ENCODE peak calls at places on chromosome 19, in seven cellular contexts. B, F, Q, J, D, X and Z are unnamed samples.
A peak's percentile ranks its signal among the peaks of the same experiment; 100 is the strongest.

GRCh38 chr19:19162495-19162894 is 7.6 kb downstream of the MEF2B start:
- DNase-seq in B (no peak), F (no peak), Q (no peak), J (no peak), D (no peak), X (no peak), Z (no peak)

GRCh38 chr19:7751157-7751783 is 3.9 kb upstream of the CD209 start:
- DNase-seq in B (no peak), F (peak; percentile 17), Q (no peak), J (no peak), D (no peak), X (no peak), Z (no peak)

GRCh38 chr19:7888145-7888825 is at the start of gene LRRC8E:
- DNase-seq in B (no peak), F (peak; percentile 87), Q (peak; percentile 78), J (peak; percentile 89), D (peak; percentile 79), X (peak; percentile 77), Z (peak; percentile 85)

GRCh38 chr19:41521860-41522555 is 54.0 kb upstream of the CEACAM21 start:
- DNase-seq in B (no peak), F (no peak), Q (no peak), J (no peak), D (no peak), X (peak; percentile 33), Z (no peak)

GRCh38 chr19:15251749-15252397 is 19.6 kb upstream of the EPHX3 start:
- DNase-seq in B (peak; percentile 56), F (peak; percentile 55), Q (peak; percentile 74), J (peak; percentile 85), D (peak; percentile 33), X (no peak), Z (peak; percentile 78)

GRCh38 chr19:17720487-17720839 is 1.2 kb downstream of the MAP1S start:
- DNase-seq in B (no peak), F (no peak), Q (no peak), J (no peak), D (no peak), X (peak; percentile 32), Z (no peak)

GRCh38 chr19:16076958-16077611 is 790 bp downstream of the TPM4 start:
- DNase-seq in B (peak; percentile 64), F (no peak), Q (peak; percentile 50), J (peak; percentile 57), D (peak; percentile 55), X (peak; percentile 61), Z (no peak)

GRCh38 chr19:42281175-42282035 is 12.4 kb downstream of the CIC start:
- DNase-seq in B (peak; percentile 61), F (no peak), Q (peak; percentile 54), J (peak; percentile 81), D (no peak), X (peak; percentile 50), Z (peak; percentile 56)

GRCh38 chr19:41310031-41310831 is at the start of gene CCDC97:
- DNase-seq in B (peak; percentile 70), F (peak; percentile 78), Q (peak; percentile 87), J (peak; percentile 94), D (peak; percentile 89), X (peak; percentile 90), Z (peak; percentile 95)

GRCh38 chr19:15621801-15622200 is 6.8 kb downstream of the CYP4F8 start:
- DNase-seq in B (no peak), F (no peak), Q (no peak), J (no peak), D (no peak), X (no peak), Z (no peak)

GRCh38 chr19:34432797-34433196 is 4.6 kb downstream of the UBA2 start:
- DNase-seq in B (peak; percentile 43), F (no peak), Q (no peak), J (no peak), D (no peak), X (no peak), Z (no peak)

DNA sequence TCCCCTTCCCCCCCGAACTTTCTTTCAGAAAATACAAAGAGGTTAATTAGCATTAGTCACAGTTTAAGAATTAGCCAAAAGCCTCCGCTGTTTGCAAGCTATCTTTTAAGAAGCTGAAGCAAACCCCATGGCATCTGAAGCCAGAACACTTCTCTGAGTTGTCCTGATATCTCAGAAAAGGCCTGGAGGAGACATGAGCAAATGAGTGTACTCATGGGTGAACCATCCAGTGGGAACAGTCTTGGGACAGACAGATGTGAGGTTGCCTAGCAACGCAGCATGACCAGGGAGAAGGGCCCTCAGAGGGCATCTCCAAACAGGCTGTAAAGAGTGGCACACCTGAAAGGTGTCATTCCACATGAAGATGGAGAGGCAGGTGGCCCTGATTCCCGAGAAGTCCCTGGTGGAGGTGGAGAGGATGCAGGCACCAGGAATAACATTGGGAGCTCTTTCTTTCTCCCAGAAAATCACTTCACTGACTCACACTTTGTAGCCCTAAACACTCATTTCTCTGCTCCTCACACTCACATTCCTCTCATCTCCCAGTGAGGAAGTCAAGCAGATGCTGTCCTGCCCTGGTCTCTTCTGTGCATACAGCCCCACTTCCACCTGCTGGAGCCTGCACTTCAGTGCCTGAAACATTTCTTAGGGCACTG is 87.0 kb upstream of the TSHZ3 start:
- DNase-seq in B (no peak), F (no peak), Q (no peak), J (no peak), D (no peak), X (no peak), Z (no peak)
- TF ChIP-seq CTCF in B (no peak), F (no peak), Q (no peak), J (no peak), D (no peak), X (no peak), Z (no peak)

DNA sequence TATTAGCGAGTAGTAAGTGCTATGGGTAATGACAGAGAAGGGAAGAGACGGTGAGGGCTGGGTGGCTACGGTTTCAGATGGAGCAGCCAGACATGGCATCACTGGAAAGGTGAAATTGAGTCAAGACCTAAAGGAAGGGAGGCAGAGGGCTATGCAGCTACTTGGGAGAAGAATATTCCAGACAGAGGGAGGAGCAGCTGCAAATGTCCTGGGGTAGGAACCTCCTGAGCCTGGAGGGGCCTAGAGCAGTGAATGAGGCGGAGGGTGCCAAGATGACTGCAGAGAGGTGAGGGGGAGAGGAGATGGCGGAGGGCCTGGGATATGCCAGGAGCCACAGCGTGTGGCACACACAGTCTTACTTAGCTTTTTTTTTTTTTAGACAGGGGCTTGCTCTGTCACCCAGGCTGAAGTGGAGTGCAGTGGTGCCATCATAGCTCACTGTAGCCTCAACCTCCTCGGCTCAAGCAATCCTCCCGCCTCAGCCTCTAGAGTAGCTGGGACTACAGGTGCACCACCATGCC is 21.1 kb downstream of the PLEKHF1 start:
- DNase-seq in B (no peak), F (no peak), Q (no peak), J (no peak), D (no peak), X (no peak), Z (no peak)
- H3K27ac ChIP-seq in B (peak overlapping the region; percentile 88), F (no peak overlapping the region), Q (no peak overlapping the region), J (no peak overlapping the region), D (no peak overlapping the region), X (no peak overlapping the region), Z (no peak overlapping the region)

GRCh38 chr19:45553464-45553863 is 31.1 kb downstream of the OPA3 start:
- DNase-seq in B (no peak), F (no peak), Q (peak; percentile 59), J (peak; percentile 77), D (peak; percentile 68), X (no peak), Z (no peak)
- TF ChIP-seq CTCF in B (no peak), F (no peak), Q (peak; percentile 68), J (peak; percentile 38), D (peak; percentile 41), X (no peak), Z (no peak)

GRCh38 chr19:4316940-4317339 is 12.5 kb downstream of the FSD1 start:
- DNase-seq in B (no peak), F (no peak), Q (no peak), J (no peak), D (no peak), X (no peak), Z (no peak)
- H3K27ac ChIP-seq in B (no peak overlapping the region), F (no peak overlapping the region), Q (no peak overlapping the region), J (no peak overlapping the region), D (no peak overlapping the region), X (no peak overlapping the region), Z (no peak overlapping the region)

GRCh38 chr19:2173388-2173787 is 9.7 kb downstream of the DOT1L start:
- DNase-seq in B (no peak), F (no peak), Q (no peak), J (no peak), D (no peak), X (no peak), Z (no peak)

GRCh38 chr19:2170987-2171348 is 7.2 kb downstream of the DOT1L start:
- DNase-seq in B (no peak), F (no peak), Q (no peak), J (no peak), D (no peak), X (no peak), Z (no peak)

GRCh38 chr19:2173841-2174577 is 10.3 kb downstream of the DOT1L start:
- DNase-seq in B (no peak), F (no peak), Q (no peak), J (no peak), D (no peak), X (no peak), Z (no peak)

GRCh38 chr19:2170219-2170618 is 6.5 kb downstream of the DOT1L start:
- DNase-seq in B (no peak), F (no peak), Q (no peak), J (no peak), D (no peak), X (no peak), Z (no peak)

GRCh38 chr19:2171349-2172145 is 7.8 kb downstream of the DOT1L start:
- DNase-seq in B (no peak), F (no peak), Q (peak; percentile 64), J (peak; percentile 72), D (peak; percentile 39), X (no peak), Z (no peak)
- TF ChIP-seq CTCF in B (no peak), F (peak; percentile 20), Q (peak; percentile 12), J (peak; percentile 14), D (no peak), X (no peak), Z (no peak)

GRCh38 chr19:1101337-1101698 is 2.5 kb upstream of the GPX4 start:
- DNase-seq in B (no peak), F (no peak), Q (peak; percentile 59), J (no peak), D (peak; percentile 44), X (no peak), Z (no peak)

GRCh38 chr19:1094655-1094977 is 559 bp downstream of the POLR2E start:
- DNase-seq in B (no peak), F (no peak), Q (no peak), J (no peak), D (no peak), X (peak; percentile 34), Z (no peak)

GRCh38 chr19:1098177-1099051 is 3.2 kb upstream of the POLR2E start:
- DNase-seq in B (no peak), F (peak; percentile 85), Q (no peak), J (peak; percentile 80), D (peak; percentile 60), X (peak; percentile 79), Z (peak; percentile 39)

GRCh38 chr19:1094978-1095701 is at the start of gene POLR2E:
- DNase-seq in B (peak; percentile 96), F (peak; percentile 96), Q (peak; percentile 100), J (peak; percentile 99), D (peak; percentile 99), X (peak; percentile 99), Z (peak; percentile 92)

GRCh38 chr19:1097810-1098176 is 2.6 kb upstream of the POLR2E start:
- DNase-seq in B (no peak), F (no peak), Q (no peak), J (no peak), D (no peak), X (no peak), Z (no peak)
- H3K27ac ChIP-seq in B (peak overlapping the region; percentile 91), F (peak overlapping the region; percentile 93), Q (peak overlapping the region; percentile 18), J (peak overlapping the region; percentile 92), D (peak overlapping the region; percentile 99), X (peak overlapping the region; percentile 92), Z (peak overlapping the region; percentile 100)